ENCODE peak calls at places on chromosomes 11 and 22, in five cellular contexts. One of them, this sample, is unnamed.

GRCh38 chr11:74466916-74467885 is at the start of gene KCNE3:
- DNase-seq in mesothelial cell of epicardium: no peak
- DNase-seq in mucosa of descending colon: peak; percentile 69
- DNase-seq in AG10803: peak; percentile 23
- DNase-seq in HFFc6: no peak
- DNase-seq in this sample: peak; percentile 49

GRCh38 chr11:123474994-123475393 is 44.9 kb downstream of the GRAMD1B start:
- DNase-seq in mesothelial cell of epicardium: no peak
- DNase-seq in HFFc6: peak; percentile 54
- DNase-seq in mucosa of descending colon: no peak
- DNase-seq in AG10803: peak; percentile 78
- DNase-seq in this sample: peak; percentile 72

GRCh38 chr22:42869888-42870480 is 12.9 kb upstream of the ARFGAP3 start:
- DNase-seq in mucosa of descending colon: no peak
- DNase-seq in HFFc6: no peak
- DNase-seq in AG10803: no peak
- DNase-seq in mesothelial cell of epicardium: no peak
- DNase-seq in this sample: no peak

GRCh38 chr11:58616594-58616993 is 5.9 kb upstream of the CNTF start:
- DNase-seq in HFFc6: peak; percentile 86
- DNase-seq in mucosa of descending colon: no peak
- DNase-seq in mesothelial cell of epicardium: no peak
- DNase-seq in AG10803: peak; percentile 93
- DNase-seq in this sample: peak; percentile 89

GRCh38 chr22:22086501-22087158 is 104.0 kb upstream of the TOP3B start:
- DNase-seq in mucosa of descending colon: no peak
- DNase-seq in HFFc6: peak; percentile 11
- DNase-seq in AG10803: no peak
- DNase-seq in mesothelial cell of epicardium: no peak
- DNase-seq in this sample: no peak

GRCh38 chr11:120801801-120802689 is 221.9 kb upstream of the TBCEL start:
- DNase-seq in AG10803: peak; percentile 50
- DNase-seq in mucosa of descending colon: peak; percentile 83
- DNase-seq in HFFc6: no peak
- DNase-seq in mesothelial cell of epicardium: peak; percentile 81
- DNase-seq in this sample: peak; percentile 70

GRCh38 chr22:42717197-42717967 is 3.3 kb downstream of the A4GALT start:
- DNase-seq in AG10803: peak; percentile 44
- DNase-seq in HFFc6: no peak
- DNase-seq in mucosa of descending colon: no peak
- DNase-seq in mesothelial cell of epicardium: no peak
- DNase-seq in this sample: no peak

GRCh38 chr22:42358643-42359558 is 73.3 kb downstream of the NFAM1 start:
- DNase-seq in mucosa of descending colon: no peak
- DNase-seq in HFFc6: no peak
- DNase-seq in AG10803: no peak
- DNase-seq in mesothelial cell of epicardium: no peak
- DNase-seq in this sample: no peak

GRCh38 chr11:83865636-83866461 is 579.7 kb upstream of the CCDC90B start:
- DNase-seq in HFFc6: no peak
- DNase-seq in mesothelial cell of epicardium: no peak
- DNase-seq in mucosa of descending colon: no peak
- DNase-seq in AG10803: no peak
- DNase-seq in this sample: peak; percentile 31

GRCh38 chr11:61254403-61255025 is 13.5 kb downstream of the PGA5 start:
- DNase-seq in mesothelial cell of epicardium: peak; percentile 66
- DNase-seq in mucosa of descending colon: peak; percentile 65
- DNase-seq in HFFc6: peak; percentile 56
- DNase-seq in AG10803: peak; percentile 58
- DNase-seq in this sample: peak; percentile 73

GRCh38 chr11:69004411-69005182 is 8.4 kb downstream of the MRGPRF start:
- DNase-seq in AG10803: no peak
- DNase-seq in HFFc6: no peak
- DNase-seq in mesothelial cell of epicardium: no peak
- DNase-seq in mucosa of descending colon: no peak
- DNase-seq in this sample: no peak

GRCh38 chr11:69102732-69103615 is 52.8 kb upstream of the SMIM38 start:
- DNase-seq in HFFc6: no peak
- DNase-seq in AG10803: no peak
- DNase-seq in mesothelial cell of epicardium: no peak
- DNase-seq in mucosa of descending colon: no peak
- DNase-seq in this sample: no peak

GRCh38 chr22:46455453-46455852 is 82.0 kb downstream of the CELSR1 start:
- DNase-seq in HFFc6: no peak
- DNase-seq in mucosa of descending colon: no peak
- DNase-seq in mesothelial cell of epicardium: no peak
- DNase-seq in AG10803: no peak
- DNase-seq in this sample: no peak

GRCh38 chr22:35544810-35545209 is 4.2 kb downstream of the RASD2 start:
- DNase-seq in mucosa of descending colon: no peak
- DNase-seq in HFFc6: no peak
- DNase-seq in AG10803: no peak
- DNase-seq in mesothelial cell of epicardium: no peak
- DNase-seq in this sample: no peak

GRCh38 chr22:48756146-48757111 is 1071.2 kb downstream of the BRD1 start:
- DNase-seq in mucosa of descending colon: no peak
- DNase-seq in AG10803: no peak
- DNase-seq in HFFc6: no peak
- DNase-seq in mesothelial cell of epicardium: peak; percentile 32
- DNase-seq in this sample: no peak

GRCh38 chr11:82718307-82718706 is 15.4 kb downstream of the FAM181B start:
- DNase-seq in HFFc6: peak; percentile 69
- DNase-seq in mucosa of descending colon: peak; percentile 46
- DNase-seq in mesothelial cell of epicardium: no peak
- DNase-seq in AG10803: peak; percentile 50
- DNase-seq in this sample: peak; percentile 60

GRCh38 chr11:131749100-131749499 is 378.7 kb downstream of the NTM start:
- DNase-seq in mesothelial cell of epicardium: no peak
- DNase-seq in mucosa of descending colon: no peak
- DNase-seq in AG10803: peak; percentile 96
- DNase-seq in HFFc6: peak; percentile 76
- DNase-seq in this sample: peak; percentile 96

GRCh38 chr11:7278314-7278917 is 26.7 kb downstream of the SYT9 start:
- DNase-seq in mesothelial cell of epicardium: no peak
- DNase-seq in HFFc6: peak; percentile 1
- DNase-seq in mucosa of descending colon: peak; percentile 23
- DNase-seq in AG10803: peak; percentile 33
- DNase-seq in this sample: peak; percentile 57

DNA sequence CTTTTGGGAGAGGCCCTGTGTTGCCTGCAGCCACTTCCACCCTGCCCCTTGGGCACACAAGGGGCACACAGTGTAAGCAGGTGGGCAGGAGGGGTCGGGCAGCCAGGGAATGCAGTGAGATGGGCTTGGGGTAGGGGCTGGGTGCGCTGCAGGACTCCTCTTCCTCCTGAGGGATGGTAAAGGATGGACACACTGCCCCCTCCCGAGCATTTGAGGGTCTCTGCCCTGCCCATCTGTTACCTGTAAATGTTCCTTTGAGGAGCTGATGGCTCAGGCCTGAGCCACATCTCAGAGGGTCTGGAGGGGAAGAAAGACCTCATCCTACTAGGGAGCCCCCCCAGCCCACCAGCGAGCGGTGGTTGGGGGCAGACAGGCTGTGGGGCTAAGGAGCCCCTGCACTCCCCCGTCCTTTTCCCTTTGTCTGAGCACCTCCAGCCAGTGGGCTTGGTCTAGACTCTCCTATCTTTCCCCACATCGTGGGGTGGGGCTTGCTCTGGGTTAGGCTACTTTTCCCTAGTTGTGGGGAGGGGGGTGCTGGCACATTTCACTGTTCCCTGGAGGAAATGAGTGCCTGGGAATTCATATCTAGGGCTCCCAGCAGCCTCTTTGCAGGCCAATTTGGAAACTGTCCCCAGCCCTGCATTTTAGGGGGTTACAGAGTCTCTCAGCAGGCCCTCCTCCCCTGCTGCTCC is 1.7 kb upstream of the TSSC4 start:
- DNase-seq in mucosa of descending colon: no peak
- DNase-seq in mesothelial cell of epicardium: no peak
- DNase-seq in AG10803: no peak
- DNase-seq in HFFc6: no peak
- DNase-seq in this sample: no peak
- TF ChIP-seq CTCF in mucosa of descending colon: no peak
- TF ChIP-seq CTCF in mesothelial cell of epicardium: no peak
- TF ChIP-seq CTCF in AG10803: no peak
- TF ChIP-seq CTCF in HFFc6: no peak
- TF ChIP-seq CTCF in this sample: no peak

DNA sequence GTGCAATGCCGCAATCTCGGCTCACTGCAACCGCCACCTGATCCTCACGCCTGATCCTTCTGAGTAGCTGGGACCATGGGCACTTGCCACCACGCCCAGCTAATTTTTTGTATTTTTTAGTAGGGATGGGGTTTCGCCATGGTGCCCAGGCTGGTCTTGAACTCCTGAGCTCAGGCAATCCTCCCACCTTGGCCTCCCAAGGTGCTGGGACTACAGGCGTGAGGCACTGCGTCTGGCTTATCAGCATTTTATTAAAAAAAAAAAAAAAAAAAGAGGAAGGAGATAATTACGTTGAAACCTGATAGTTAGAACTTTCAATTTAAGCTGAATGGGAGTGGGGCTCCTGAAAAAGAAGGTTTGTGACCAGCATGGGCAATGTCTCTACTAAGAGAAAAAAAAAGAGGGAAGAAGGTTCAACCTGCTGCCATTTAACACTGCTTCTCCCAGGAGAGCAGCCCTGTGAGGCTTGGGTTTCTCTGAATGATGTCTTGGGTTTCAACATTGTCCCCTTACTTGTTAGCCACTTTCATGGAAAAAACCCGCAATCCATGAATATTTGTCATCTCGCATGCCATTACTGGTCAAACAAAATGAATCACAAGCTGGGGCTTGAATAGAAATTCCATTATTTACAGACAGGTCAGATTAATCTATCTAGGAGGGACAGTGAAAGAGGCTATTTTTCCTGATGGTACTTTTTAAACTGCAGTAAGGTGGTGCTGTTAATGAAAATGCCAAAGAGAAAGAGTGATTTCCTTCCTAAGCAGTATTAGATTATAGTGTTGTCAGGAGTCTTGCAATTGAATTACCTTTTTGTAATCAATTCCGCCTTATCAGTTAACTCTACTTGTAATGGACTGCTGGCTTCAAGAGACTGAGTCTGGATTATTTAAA is 72.5 kb downstream of the PACS1 start:
- DNase-seq in mucosa of descending colon: no peak
- DNase-seq in AG10803: peak; percentile 40
- DNase-seq in mesothelial cell of epicardium: no peak
- DNase-seq in HFFc6: peak; percentile 73
- DNase-seq in this sample: peak; percentile 32
- TF ChIP-seq CTCF in mucosa of descending colon: no peak
- TF ChIP-seq CTCF in AG10803: no peak
- TF ChIP-seq CTCF in mesothelial cell of epicardium: no peak
- TF ChIP-seq CTCF in HFFc6: no peak
- TF ChIP-seq CTCF in this sample: no peak

DNA sequence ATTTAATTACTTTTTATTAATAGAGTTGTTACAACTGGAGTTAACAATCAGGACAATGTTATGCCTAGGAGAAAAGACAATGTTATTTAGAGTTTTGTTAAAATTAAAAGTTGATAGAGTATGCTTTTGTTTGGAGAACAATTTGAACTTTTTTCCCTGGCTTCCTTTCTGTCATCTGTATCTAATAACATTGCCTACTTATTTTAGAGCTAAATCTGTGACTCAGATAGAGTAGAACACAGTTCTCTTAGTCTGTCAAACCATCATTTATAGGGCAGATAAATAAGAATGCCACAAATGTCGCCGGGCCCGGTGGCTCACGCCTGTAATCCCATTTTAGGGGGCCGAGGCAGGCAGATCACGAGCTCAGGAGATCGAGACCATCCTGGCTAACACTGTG is 28.9 kb upstream of the YAP1 start:
- DNase-seq in HFFc6: no peak
- DNase-seq in AG10803: peak; percentile 15
- DNase-seq in mucosa of descending colon: no peak
- DNase-seq in mesothelial cell of epicardium: no peak
- DNase-seq in this sample: no peak
- TF ChIP-seq CTCF in HFFc6: no peak
- TF ChIP-seq CTCF in AG10803: no peak
- TF ChIP-seq CTCF in mucosa of descending colon: no peak
- TF ChIP-seq CTCF in mesothelial cell of epicardium: no peak
- TF ChIP-seq CTCF in this sample: no peak

GRCh38 chr11:111357150-111358037 is 21.7 kb downstream of the POU2AF1 start:
- DNase-seq in HFFc6: no peak
- DNase-seq in mesothelial cell of epicardium: no peak
- DNase-seq in AG10803: no peak
- DNase-seq in mucosa of descending colon: no peak
- DNase-seq in this sample: no peak

GRCh38 chr11:111358038-111359001 is 20.8 kb downstream of the POU2AF1 start:
- DNase-seq in mucosa of descending colon: no peak
- DNase-seq in HFFc6: no peak
- DNase-seq in mesothelial cell of epicardium: no peak
- DNase-seq in AG10803: no peak
- DNase-seq in this sample: no peak

GRCh38 chr11:111361082-111361801 is 17.8 kb downstream of the POU2AF1 start:
- DNase-seq in mesothelial cell of epicardium: no peak
- DNase-seq in HFFc6: no peak
- DNase-seq in AG10803: no peak
- DNase-seq in mucosa of descending colon: no peak
- DNase-seq in this sample: no peak

GRCh38 chr11:111360150-111361043 is 18.7 kb downstream of the POU2AF1 start:
- DNase-seq in mesothelial cell of epicardium: no peak
- DNase-seq in HFFc6: no peak
- DNase-seq in AG10803: no peak
- DNase-seq in mucosa of descending colon: peak; percentile 83
- DNase-seq in this sample: no peak

DNA sequence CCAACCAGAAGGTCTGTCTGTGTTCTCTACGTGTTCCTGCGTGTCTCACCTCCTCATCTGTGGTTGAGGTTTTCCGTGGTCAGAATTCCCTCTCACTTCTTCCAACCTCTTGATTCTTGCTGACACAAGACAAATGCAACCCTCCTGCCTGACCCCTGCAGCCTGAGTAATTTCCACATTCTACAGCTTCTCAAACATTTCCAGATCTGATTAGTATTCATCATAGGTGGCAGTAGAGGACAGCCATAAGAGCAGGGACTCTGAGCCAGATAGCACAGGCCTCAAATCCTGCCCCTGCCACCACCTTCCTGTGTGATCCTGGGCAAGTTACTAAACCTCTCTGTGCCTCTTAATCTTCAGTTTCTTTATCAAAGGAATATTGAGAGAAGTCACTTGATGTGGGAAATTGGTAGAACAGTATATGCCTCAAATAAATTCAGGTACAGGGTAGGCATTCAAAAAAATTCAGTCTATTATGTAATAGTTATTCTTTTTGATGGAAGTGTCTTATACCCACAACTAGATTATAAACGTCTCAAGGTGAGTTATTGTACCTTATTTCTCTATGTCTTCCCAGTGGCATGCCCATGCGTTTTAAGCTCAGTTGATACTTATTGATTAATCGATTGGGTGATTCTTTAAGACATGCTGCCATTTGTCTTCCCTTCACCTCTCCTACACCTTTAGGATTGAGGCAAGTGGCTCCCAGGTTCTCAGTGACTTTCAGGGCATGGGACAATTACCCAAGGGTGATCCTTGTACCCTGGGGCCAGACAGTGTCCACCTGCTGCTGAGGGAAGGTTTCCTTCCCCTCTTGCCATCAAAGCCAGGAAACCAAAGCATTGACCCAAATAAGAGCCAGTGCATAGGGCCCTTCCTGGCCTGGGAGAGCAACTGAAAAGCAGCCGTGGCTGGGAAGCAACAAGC is 19.6 kb downstream of the POU2AF1 start:
- DNase-seq in HFFc6: no peak
- DNase-seq in mucosa of descending colon: no peak
- DNase-seq in AG10803: no peak
- DNase-seq in mesothelial cell of epicardium: no peak
- DNase-seq in this sample: no peak
- TF ChIP-seq CTCF in HFFc6: no peak
- TF ChIP-seq CTCF in mucosa of descending colon: no peak
- TF ChIP-seq CTCF in AG10803: no peak
- TF ChIP-seq CTCF in mesothelial cell of epicardium: no peak
- TF ChIP-seq CTCF in this sample: no peak

GRCh38 chr22:37259540-37260029 is 15.5 kb upstream of the RAC2 start:
- DNase-seq in mucosa of descending colon: no peak
- DNase-seq in mesothelial cell of epicardium: peak; percentile 49
- DNase-seq in HFFc6: peak; percentile 33
- DNase-seq in AG10803: peak; percentile 46
- DNase-seq in this sample: peak; percentile 72
- TF ChIP-seq CTCF in mucosa of descending colon: no peak
- TF ChIP-seq CTCF in mesothelial cell of epicardium: peak; percentile 41
- TF ChIP-seq CTCF in HFFc6: peak; percentile 70
- TF ChIP-seq CTCF in AG10803: peak; percentile 71
- TF ChIP-seq CTCF in this sample: peak; percentile 76